ENCODE peak calls at places on chromosomes 16 and 17, in six cellular contexts. X, Q, A, Z, S and I are unnamed samples.

GRCh38 chr17:2916362-2916928 is 120.2 kb downstream of the RAP1GAP2 start:
- DNase-seq in X (no peak), Q (no peak), A (no peak), Z (no peak), S (no peak), I (no peak)

GRCh38 chr16:12501727-12502457 is 301.8 kb downstream of the CPPED1 start:
- DNase-seq in X (no peak), Q (no peak), A (no peak), Z (no peak), S (no peak), I (no peak)

GRCh38 chr17:36673637-36674277 is 72.4 kb downstream of the MRM1 start:
- DNase-seq in X (no peak), Q (no peak), A (no peak), Z (no peak), S (no peak), I (no peak)

GRCh38 chr17:77959926-77960521 is 1.5 kb downstream of the TNRC6C start:
- DNase-seq in X (no peak), Q (peak; percentile 55), A (no peak), Z (peak; percentile 35), S (no peak), I (no peak)

GRCh38 chr17:82881900-82882714 is 42.3 kb upstream of the ZNF750 start:
- DNase-seq in X (no peak), Q (no peak), A (no peak), Z (no peak), S (peak; percentile 68), I (no peak)

GRCh38 chr17:83067718-83068261 is 11.6 kb upstream of the METRNL start:
- DNase-seq in X (no peak), Q (no peak), A (no peak), Z (no peak), S (no peak), I (no peak)

GRCh38 chr16:24774510-24774909 is 45.1 kb downstream of the TNRC6A start:
- DNase-seq in X (no peak), Q (no peak), A (no peak), Z (no peak), S (no peak), I (no peak)

GRCh38 chr17:75876938-75877751 is 1.2 kb downstream of the TRIM47 start:
- DNase-seq in X (no peak), Q (peak; percentile 97), A (no peak), Z (peak; percentile 63), S (peak; percentile 98), I (no peak)

GRCh38 chr16:83806036-83806435 is 1.7 kb upstream of the HSBP1 start:
- DNase-seq in X (no peak), Q (no peak), A (no peak), Z (peak; percentile 33), S (no peak), I (no peak)

GRCh38 chr16:48161906-48162305 is 6.1 kb upstream of the ABCC12 start:
- DNase-seq in X (no peak), Q (no peak), A (no peak), Z (no peak), S (no peak), I (no peak)

GRCh38 chr17:59427425-59427921 is 96.0 kb downstream of the YPEL2 start:
- DNase-seq in X (peak; percentile 27), Q (peak; percentile 63), A (peak; percentile 17), Z (no peak), S (no peak), I (no peak)

GRCh38 chr17:14201087-14201486 is 35.6 kb downstream of the CDRT15 start:
- DNase-seq in X (no peak), Q (no peak), A (no peak), Z (no peak), S (no peak), I (no peak)

GRCh38 chr16:72739577-72739976 is 308.4 kb downstream of the ZFHX3 start:
- DNase-seq in X (no peak), Q (no peak), A (no peak), Z (no peak), S (no peak), I (no peak)

GRCh38 chr16:84143784-84144199 is 1.2 kb downstream of the HSDL1 start:
- DNase-seq in X (no peak), Q (no peak), A (no peak), Z (no peak), S (no peak), I (no peak)

GRCh38 chr17:44216674-44217073 is 2.8 kb downstream of the UBTF start:
- DNase-seq in X (no peak), Q (no peak), A (no peak), Z (peak; percentile 38), S (no peak), I (no peak)

GRCh38 chr17:18949566-18949965 is 2.4 kb upstream of the SLC5A10 start:
- DNase-seq in X (no peak), Q (no peak), A (no peak), Z (no peak), S (no peak), I (no peak)